ENCODE peak calls at places on chromosomes 4 and X, in six cellular contexts. K is tibial nerve, X is omental fat pad, S is fibroblast of pulmonary artery, P is NCI-H510A treated with DMSO at 0.1 percent for 48 hours, E is ureter. Q is an unnamed sample.

GRCh38 chr4:158090323-158090722 is 82.5 kb downstream of the GASK1B start:
- DNase-seq in K (no peak), X (no peak), S (peak; percentile 45), P (no peak), E (no peak), Q (peak; percentile 65)

GRCh38 chrX:71622347-71623104 is 4.2 kb upstream of the CXCR3 start:
- DNase-seq in K (peak; percentile 47), X (no peak), S (peak; percentile 77), P (peak; percentile 44), E (peak; percentile 79), Q (peak; percentile 89)

GRCh38 chrX:100662791-100663190 is 18.8 kb downstream of the SRPX2 start:
- DNase-seq in K (no peak), X (no peak), S (peak; percentile 88), P (no peak), E (no peak), Q (no peak)

GRCh38 chr4:46389301-46389761 is 597 bp downstream of the GABRA2 start:
- DNase-seq in K (no peak), X (no peak), S (peak; percentile 16), P (peak; percentile 36), E (no peak), Q (peak; percentile 62)

GRCh38 chr4:25863347-25863784 is 578 bp upstream of the SEL1L3 start:
- DNase-seq in K (no peak), X (no peak), S (no peak), P (no peak), E (no peak), Q (peak; percentile 81)

GRCh38 chr4:100823066-100823992 is 305.5 kb upstream of the EMCN start:
- DNase-seq in K (no peak), X (no peak), S (peak; percentile 27), P (peak; percentile 77), E (no peak), Q (no peak)

GRCh38 chr4:89558147-89558546 is 250.5 kb upstream of the GPRIN3 start:
- DNase-seq in K (no peak), X (no peak), S (no peak), P (peak; percentile 2), E (no peak), Q (no peak)

GRCh38 chr4:69910016-69910782 is 20.7 kb upstream of the CSN1S1 start:
- DNase-seq in K (no peak), X (no peak), S (peak; percentile 87), P (no peak), E (no peak), Q (no peak)

GRCh38 chr4:156185514-156185913 is 231.8 kb upstream of the CTSO start:
- DNase-seq in K (no peak), X (no peak), S (no peak), P (no peak), E (no peak), Q (no peak)

GRCh38 chr4:72568959-72569718 is at the start of gene ADAMTS3:
- DNase-seq in K (no peak), X (peak; percentile 27), S (peak; percentile 67), P (peak; percentile 78), E (peak; percentile 47), Q (peak; percentile 84)

Q was measured in osteoblast.